ENCODE peak calls at places on chromosomes 11 and 22, in four cellular contexts. One of them, this sample, is unnamed. For H3K9me3, the result is how much of the 10 kb centered on the place peaks cover.

GRCh38 chr22:46959369-46959768 is 196.9 kb downstream of the TBC1D22A start:
- DNase-seq in esophagus squamous epithelium: no peak
- DNase-seq in effector memory CD4-positive, alpha-beta T cell: no peak
- DNase-seq in prostate gland: no peak
- DNase-seq in this sample: no peak

GRCh38 chr11:83027794-83028193 is 43.9 kb downstream of the RAB30 start:
- DNase-seq in effector memory CD4-positive, alpha-beta T cell: no peak
- DNase-seq in prostate gland: no peak
- DNase-seq in esophagus squamous epithelium: no peak
- DNase-seq in this sample: no peak

GRCh38 chr11:61814958-61815789 is 1.6 kb downstream of the FADS1 start:
- DNase-seq in prostate gland: peak
- DNase-seq in esophagus squamous epithelium: peak
- DNase-seq in effector memory CD4-positive, alpha-beta T cell: peak
- DNase-seq in this sample: peak

GRCh38 chr11:44138286-44138685 is 42.8 kb downstream of the EXT2 start:
- DNase-seq in prostate gland: no peak
- DNase-seq in esophagus squamous epithelium: no peak
- DNase-seq in effector memory CD4-positive, alpha-beta T cell: no peak
- DNase-seq in this sample: peak

GRCh38 chr11:86116386-86116726 is 47.5 kb upstream of the PICALM start:
- DNase-seq in effector memory CD4-positive, alpha-beta T cell: peak
- DNase-seq in esophagus squamous epithelium: no peak
- DNase-seq in prostate gland: no peak
- DNase-seq in this sample: peak

GRCh38 chr11:126477526-126478275 is 122.2 kb downstream of the ST3GAL4 start:
- DNase-seq in prostate gland: no peak
- DNase-seq in esophagus squamous epithelium: no peak
- DNase-seq in effector memory CD4-positive, alpha-beta T cell: no peak
- DNase-seq in this sample: no peak

GRCh38 chr11:123560001-123560400 is 94.4 kb downstream of the SCN3B start:
- DNase-seq in effector memory CD4-positive, alpha-beta T cell: no peak
- DNase-seq in esophagus squamous epithelium: no peak
- DNase-seq in prostate gland: no peak
- DNase-seq in this sample: peak

GRCh38 chr22:41445171-41446056 is 1.2 kb downstream of the TOB2 start:
- DNase-seq in esophagus squamous epithelium: no peak
- DNase-seq in prostate gland: peak
- DNase-seq in effector memory CD4-positive, alpha-beta T cell: no peak
- DNase-seq in this sample: no peak

GRCh38 chr11:113296016-113296415 is 18.4 kb upstream of the TTC12 start:
- DNase-seq in esophagus squamous epithelium: no peak
- DNase-seq in effector memory CD4-positive, alpha-beta T cell: no peak
- DNase-seq in prostate gland: no peak
- DNase-seq in this sample: no peak

GRCh38 chr22:18000441-18001039 is 23.8 kb downstream of the MICAL3 start:
- DNase-seq in esophagus squamous epithelium: no peak
- DNase-seq in prostate gland: peak
- DNase-seq in effector memory CD4-positive, alpha-beta T cell: peak
- DNase-seq in this sample: no peak

GRCh38 chr11:86418929-86419328 is 44.2 kb downstream of the CCDC81 start:
- DNase-seq in prostate gland: no peak
- DNase-seq in effector memory CD4-positive, alpha-beta T cell: no peak
- DNase-seq in esophagus squamous epithelium: no peak
- DNase-seq in this sample: peak

GRCh38 chr11:8080674-8081590 is at the start of gene TUB:
- DNase-seq in prostate gland: no peak
- DNase-seq in esophagus squamous epithelium: no peak
- DNase-seq in effector memory CD4-positive, alpha-beta T cell: no peak
- DNase-seq in this sample: no peak

GRCh38 chr11:9535189-9535781 is 38.2 kb upstream of the WEE1 start:
- DNase-seq in esophagus squamous epithelium: no peak
- DNase-seq in effector memory CD4-positive, alpha-beta T cell: peak
- DNase-seq in prostate gland: peak
- DNase-seq in this sample: peak

GRCh38 chr11:69253028-69253427 is 40.9 kb upstream of the MYEOV start:
- DNase-seq in esophagus squamous epithelium: no peak
- DNase-seq in prostate gland: no peak
- DNase-seq in effector memory CD4-positive, alpha-beta T cell: no peak
- DNase-seq in this sample: peak

GRCh38 chr11:118895093-118896039 is 11.7 kb downstream of the CXCR5 start:
- DNase-seq in prostate gland: no peak
- DNase-seq in effector memory CD4-positive, alpha-beta T cell: peak
- DNase-seq in esophagus squamous epithelium: no peak
- DNase-seq in this sample: no peak

GRCh38 chr11:4093519-4094347 is 866 bp upstream of the RRM1 start:
- DNase-seq in effector memory CD4-positive, alpha-beta T cell: no peak
- DNase-seq in esophagus squamous epithelium: no peak
- DNase-seq in prostate gland: no peak
- DNase-seq in this sample: no peak

GRCh38 chr22:38316340-38317236 is 645 bp downstream of the CSNK1E start:
- DNase-seq in esophagus squamous epithelium: no peak
- DNase-seq in prostate gland: peak
- DNase-seq in effector memory CD4-positive, alpha-beta T cell: peak
- DNase-seq in this sample: peak

GRCh38 chr22:36419177-36419911 is 31.6 kb upstream of the MYH9 start:
- DNase-seq in esophagus squamous epithelium: no peak
- DNase-seq in effector memory CD4-positive, alpha-beta T cell: no peak
- DNase-seq in prostate gland: no peak
- DNase-seq in this sample: peak

GRCh38 chr22:25563757-25564319 is 637 bp upstream of the GRK3 start:
- DNase-seq in prostate gland: no peak
- DNase-seq in effector memory CD4-positive, alpha-beta T cell: no peak
- DNase-seq in esophagus squamous epithelium: no peak
- DNase-seq in this sample: peak

GRCh38 chr11:63613517-63614135 is 607 bp downstream of the PLAAT3 start:
- DNase-seq in prostate gland: no peak
- DNase-seq in esophagus squamous epithelium: no peak
- DNase-seq in effector memory CD4-positive, alpha-beta T cell: peak
- DNase-seq in this sample: no peak

GRCh38 chr11:65726660-65727059 is 6.1 kb upstream of the RNASEH2C start:
- DNase-seq in effector memory CD4-positive, alpha-beta T cell: no peak
- DNase-seq in esophagus squamous epithelium: no peak
- DNase-seq in prostate gland: no peak
- DNase-seq in this sample: no peak

GRCh38 chr22:42281284-42281683 is 10.8 kb upstream of the TCF20 start:
- DNase-seq in esophagus squamous epithelium: no peak
- DNase-seq in prostate gland: no peak
- DNase-seq in effector memory CD4-positive, alpha-beta T cell: no peak
- DNase-seq in this sample: no peak

GRCh38 chr22:49113758-49114157 is 713.9 kb downstream of the BRD1 start:
- DNase-seq in esophagus squamous epithelium: no peak
- DNase-seq in prostate gland: no peak
- DNase-seq in effector memory CD4-positive, alpha-beta T cell: no peak
- DNase-seq in this sample: no peak

GRCh38 chr11:128862913-128863660 is 4.0 kb downstream of the KCNJ1 start:
- DNase-seq in prostate gland: no peak
- DNase-seq in effector memory CD4-positive, alpha-beta T cell: no peak
- DNase-seq in esophagus squamous epithelium: no peak
- DNase-seq in this sample: peak

GRCh38 chr11:109016724-109017123 is 351.9 kb downstream of the DDX10 start:
- DNase-seq in esophagus squamous epithelium: no peak
- DNase-seq in prostate gland: no peak
- DNase-seq in effector memory CD4-positive, alpha-beta T cell: no peak
- DNase-seq in this sample: no peak

GRCh38 chr11:75467311-75467710 is 34.3 kb upstream of the KLHL35 start:
- DNase-seq in prostate gland: no peak
- DNase-seq in esophagus squamous epithelium: no peak
- DNase-seq in effector memory CD4-positive, alpha-beta T cell: no peak
- DNase-seq in this sample: no peak

GRCh38 chr11:75467881-75468280 is 34.9 kb upstream of the KLHL35 start:
- DNase-seq in effector memory CD4-positive, alpha-beta T cell: no peak
- DNase-seq in prostate gland: no peak
- DNase-seq in esophagus squamous epithelium: no peak
- DNase-seq in this sample: no peak

GRCh38 chr11:75470681-75471080 is 37.7 kb upstream of the KLHL35 start:
- DNase-seq in prostate gland: no peak
- DNase-seq in esophagus squamous epithelium: no peak
- DNase-seq in effector memory CD4-positive, alpha-beta T cell: no peak
- DNase-seq in this sample: no peak

GRCh38 chr11:75469785-75470405 is 36.9 kb upstream of the KLHL35 start:
- DNase-seq in prostate gland: no peak
- DNase-seq in esophagus squamous epithelium: no peak
- DNase-seq in effector memory CD4-positive, alpha-beta T cell: no peak
- DNase-seq in this sample: no peak

GRCh38 chr11:75468534-75469340 is 35.7 kb upstream of the KLHL35 start:
- DNase-seq in effector memory CD4-positive, alpha-beta T cell: no peak
- DNase-seq in prostate gland: no peak
- DNase-seq in esophagus squamous epithelium: no peak
- DNase-seq in this sample: peak
- H3K9me3 ChIP-seq in effector memory CD4-positive, alpha-beta T cell: under half
- H3K9me3 ChIP-seq in prostate gland: under half
- H3K9me3 ChIP-seq in esophagus squamous epithelium: under half
- H3K9me3 ChIP-seq in this sample: under half

DNA sequence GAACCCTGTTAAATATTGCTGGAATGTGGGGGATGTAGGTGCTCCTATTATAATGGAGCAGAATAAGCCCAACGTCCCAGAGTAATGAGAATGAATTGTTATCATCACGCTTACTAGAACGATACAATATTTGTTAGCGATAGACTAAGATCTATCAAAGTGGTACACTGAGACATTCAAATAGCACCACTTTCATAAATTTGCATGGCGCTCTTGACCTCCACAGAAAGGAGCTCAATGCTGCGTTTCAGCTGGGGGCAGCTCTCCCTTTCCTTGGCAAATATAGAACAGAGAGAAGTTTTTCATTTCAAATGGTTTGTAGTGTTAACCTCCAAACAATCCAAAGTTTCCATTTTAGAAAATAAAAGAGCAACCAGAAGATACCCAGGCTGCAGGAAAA is 38.2 kb upstream of the BLID start:
- DNase-seq in prostate gland: no peak
- DNase-seq in effector memory CD4-positive, alpha-beta T cell: no peak
- DNase-seq in esophagus squamous epithelium: no peak
- DNase-seq in this sample: no peak
- H3K4me3 ChIP-seq in prostate gland: no peak
- H3K4me3 ChIP-seq in effector memory CD4-positive, alpha-beta T cell: no peak
- H3K4me3 ChIP-seq in esophagus squamous epithelium: no peak
- H3K4me3 ChIP-seq in this sample: no peak

DNA sequence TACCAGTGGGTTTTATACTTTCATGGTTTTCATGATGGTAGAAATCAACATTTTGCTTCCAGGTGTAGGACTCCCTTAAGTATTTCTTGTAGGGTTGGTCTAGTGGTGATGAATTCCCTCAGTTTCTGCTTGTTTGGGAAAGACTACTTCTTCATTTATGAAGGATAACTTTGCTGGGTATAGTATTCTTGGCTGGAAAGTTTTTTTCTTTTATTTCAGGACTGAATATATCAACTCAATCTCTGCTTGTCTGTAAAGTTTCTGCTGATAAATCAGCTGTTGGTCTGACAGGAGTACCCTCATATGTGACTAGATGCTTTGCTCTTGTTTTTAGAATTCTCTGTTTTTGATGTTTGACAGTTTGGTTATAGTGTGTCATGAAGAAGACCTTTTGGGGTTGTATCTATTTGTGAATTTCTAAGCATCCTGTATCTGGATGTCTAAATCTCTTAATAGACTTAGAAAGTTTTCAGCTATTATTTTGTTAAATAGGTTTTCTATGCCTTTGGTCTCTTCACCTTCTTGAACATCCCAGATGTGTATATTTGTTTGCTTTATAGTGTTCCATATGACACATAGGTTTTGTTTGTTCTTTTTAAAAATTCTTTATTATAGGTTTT is 95.9 kb downstream of the ENTHD1 start:
- DNase-seq in effector memory CD4-positive, alpha-beta T cell: no peak
- DNase-seq in esophagus squamous epithelium: no peak
- DNase-seq in prostate gland: no peak
- DNase-seq in this sample: no peak
- H3K9me3 ChIP-seq in effector memory CD4-positive, alpha-beta T cell: under half
- H3K9me3 ChIP-seq in esophagus squamous epithelium: under half
- H3K9me3 ChIP-seq in prostate gland: under half
- H3K9me3 ChIP-seq in this sample: under half

GRCh38 chr22:29260601-29261315 is 7.0 kb downstream of the RHBDD3 start:
- DNase-seq in effector memory CD4-positive, alpha-beta T cell: no peak
- DNase-seq in prostate gland: no peak
- DNase-seq in esophagus squamous epithelium: no peak
- DNase-seq in this sample: no peak

GRCh38 chr22:29266564-29267461 is 968 bp downstream of the RHBDD3 start:
- DNase-seq in esophagus squamous epithelium: no peak
- DNase-seq in effector memory CD4-positive, alpha-beta T cell: no peak
- DNase-seq in prostate gland: no peak
- DNase-seq in this sample: peak

GRCh38 chr22:29265306-29265705 is 2.5 kb downstream of the RHBDD3 start:
- DNase-seq in prostate gland: no peak
- DNase-seq in effector memory CD4-positive, alpha-beta T cell: no peak
- DNase-seq in esophagus squamous epithelium: no peak
- DNase-seq in this sample: no peak

GRCh38 chr22:29265929-29266328 is 1.9 kb downstream of the RHBDD3 start:
- DNase-seq in prostate gland: no peak
- DNase-seq in effector memory CD4-positive, alpha-beta T cell: no peak
- DNase-seq in esophagus squamous epithelium: no peak
- DNase-seq in this sample: no peak

DNA sequence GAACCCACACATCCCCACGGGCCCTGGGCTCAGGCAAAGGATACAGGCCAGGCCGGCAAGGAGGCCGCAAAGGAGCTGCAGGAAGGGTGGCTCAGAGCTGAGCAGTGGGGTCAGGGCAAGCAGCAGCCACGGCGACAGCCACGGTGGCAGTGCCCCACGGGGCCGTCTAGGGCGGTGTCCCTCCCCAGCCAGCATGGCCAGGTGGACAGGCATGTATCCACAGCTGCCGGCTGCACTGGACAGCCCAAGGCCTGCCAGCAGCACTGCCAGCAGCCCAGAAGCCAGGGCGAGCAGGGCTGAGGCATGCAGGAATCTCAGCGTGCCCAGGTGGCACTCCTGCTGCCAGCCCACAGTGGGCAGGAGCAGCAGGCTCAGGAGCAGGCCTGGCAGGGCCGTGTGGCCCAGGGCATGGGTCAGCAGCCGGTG is 4.0 kb downstream of the RHBDD3 start:
- DNase-seq in prostate gland: no peak
- DNase-seq in effector memory CD4-positive, alpha-beta T cell: no peak
- DNase-seq in esophagus squamous epithelium: no peak
- DNase-seq in this sample: no peak
- H3K4me3 ChIP-seq in prostate gland: no peak
- H3K4me3 ChIP-seq in effector memory CD4-positive, alpha-beta T cell: no peak
- H3K4me3 ChIP-seq in esophagus squamous epithelium: no peak
- H3K4me3 ChIP-seq in this sample: no peak

GRCh38 chr11:76217653-76218160 is 11.4 kb upstream of the WNT11 start:
- DNase-seq in esophagus squamous epithelium: no peak
- DNase-seq in prostate gland: no peak
- DNase-seq in effector memory CD4-positive, alpha-beta T cell: no peak
- DNase-seq in this sample: no peak

GRCh38 chr11:76215946-76216345 is 9.6 kb upstream of the WNT11 start:
- DNase-seq in esophagus squamous epithelium: no peak
- DNase-seq in effector memory CD4-positive, alpha-beta T cell: no peak
- DNase-seq in prostate gland: no peak
- DNase-seq in this sample: peak

GRCh38 chr11:76214968-76215548 is 8.8 kb upstream of the WNT11 start:
- DNase-seq in esophagus squamous epithelium: no peak
- DNase-seq in effector memory CD4-positive, alpha-beta T cell: no peak
- DNase-seq in prostate gland: no peak
- DNase-seq in this sample: no peak

GRCh38 chr11:76218449-76219206 is 12.3 kb upstream of the WNT11 start:
- DNase-seq in prostate gland: no peak
- DNase-seq in esophagus squamous epithelium: no peak
- DNase-seq in effector memory CD4-positive, alpha-beta T cell: no peak
- DNase-seq in this sample: no peak

GRCh38 chr11:76216536-76217326 is 10.4 kb upstream of the WNT11 start:
- DNase-seq in effector memory CD4-positive, alpha-beta T cell: no peak
- DNase-seq in prostate gland: no peak
- DNase-seq in esophagus squamous epithelium: no peak
- DNase-seq in this sample: no peak
- H3K9me3 ChIP-seq in effector memory CD4-positive, alpha-beta T cell: under half
- H3K9me3 ChIP-seq in prostate gland: under half
- H3K9me3 ChIP-seq in esophagus squamous epithelium: under half
- H3K9me3 ChIP-seq in this sample: under half

This sample was measured in IMR-90.